ENCODE peak calls at places on chromosomes 11 and 22, in five cellular contexts. P, O, T, M and D are unnamed samples.

GRCh38 chr11:127106142-127106541 is 105.6 kb upstream of the KIRREL3 start:
- DNase-seq in T (peak; percentile 21), P (no peak), O (peak; percentile 72), M (peak; percentile 12), D (no peak)

GRCh38 chr11:111797145-111797581 is 31.0 kb upstream of the PPP2R1B start:
- DNase-seq in P (no peak), O (no peak), T (peak; percentile 11), M (peak; percentile 53), D (no peak)

GRCh38 chr22:28882545-28882877 is 861 bp upstream of the ZNRF3 start:
- DNase-seq in O (no peak), M (no peak), T (no peak), P (no peak), D (no peak)

GRCh38 chr11:102389253-102389652 is 42.2 kb downstream of the BIRC2 start:
- DNase-seq in M (no peak), P (no peak), T (no peak), O (no peak), D (no peak)

GRCh38 chr11:66950113-66950535 is 8.1 kb downstream of the PC start:
- DNase-seq in M (peak; percentile 94), O (no peak), T (peak; percentile 25), P (peak; percentile 87), D (no peak)

GRCh38 chr22:46993626-46994025 is 231.2 kb downstream of the TBC1D22A start:
- DNase-seq in T (peak; percentile 31), O (no peak), P (no peak), M (no peak), D (peak; percentile 85)

GRCh38 chr11:130448416-130449068 is at the start of gene ADAMTS15:
- DNase-seq in O (peak; percentile 93), P (peak; percentile 9), M (peak; percentile 84), T (peak; percentile 63), D (peak; percentile 89)

GRCh38 chr11:117519170-117519569 is 191.5 kb downstream of the CEP164 start:
- DNase-seq in O (peak; percentile 31), P (peak; percentile 42), T (no peak), M (no peak), D (peak; percentile 57)

GRCh38 chr22:49568751-49569285 is 258.9 kb downstream of the BRD1 start:
- DNase-seq in O (peak; percentile 18), M (no peak), P (no peak), T (no peak), D (no peak)

GRCh38 chr22:27223317-27224177 is 566.2 kb downstream of the MIAT start:
- DNase-seq in M (peak; percentile 89), O (no peak), P (no peak), T (no peak), D (no peak)

GRCh38 chr11:104033134-104033533 is 3.3 kb upstream of the DDI1 start:
- DNase-seq in T (no peak), M (peak; percentile 97), P (peak; percentile 73), O (no peak), D (no peak)

GRCh38 chr11:67998150-67999045 is 5.5 kb downstream of the UNC93B1 start:
- DNase-seq in O (no peak), M (no peak), T (no peak), P (no peak), D (peak; percentile 41)

GRCh38 chr22:24060375-24060788 is 49.3 kb downstream of the CABIN1 start:
- DNase-seq in T (peak; percentile 51), P (no peak), M (peak; percentile 96), O (no peak), D (no peak)

GRCh38 chr11:112322173-112322813 is 61.6 kb upstream of the PLET1 start:
- DNase-seq in P (no peak), O (no peak), M (no peak), T (no peak), D (no peak)

GRCh38 chr22:29225422-29226090 is 19.9 kb downstream of the EMID1 start:
- DNase-seq in O (no peak), P (no peak), M (peak; percentile 42), T (no peak), D (no peak)

GRCh38 chr11:706439-706956 is 467 bp downstream of the EPS8L2 start:
- DNase-seq in M (peak; percentile 36), P (no peak), T (peak; percentile 30), O (no peak), D (peak; percentile 55)

GRCh38 chr11:19646308-19646707 is 66.3 kb upstream of the NAV2 start:
- DNase-seq in T (peak; percentile 44), O (no peak), M (peak; percentile 30), P (no peak), D (no peak)

GRCh38 chr11:11845066-11845465 is 3.3 kb downstream of the USP47 start:
- DNase-seq in T (peak; percentile 36), M (no peak), P (no peak), O (no peak), D (no peak)

GRCh38 chr11:124446926-124447325 is 1.4 kb upstream of the OR8B8 start:
- DNase-seq in P (no peak), M (peak; percentile 15), O (no peak), T (no peak), D (no peak)

GRCh38 chr11:94639901-94640721 is 72.9 kb downstream of the PIWIL4 start:
- DNase-seq in T (no peak), M (no peak), P (no peak), O (no peak), D (peak; percentile 56)

GRCh38 chr11:23990346-23990745 is 506.5 kb upstream of the LUZP2 start:
- DNase-seq in P (no peak), T (no peak), O (no peak), M (peak; percentile 19), D (no peak)

GRCh38 chr11:97325693-97326092 is 935.9 kb downstream of the JRKL start:
- DNase-seq in P (no peak), M (no peak), O (no peak), T (no peak), D (no peak)

GRCh38 chr11:85709983-85710382 is 24.0 kb upstream of the CCDC89 start:
- DNase-seq in M (no peak), P (no peak), O (no peak), T (no peak), D (no peak)
- TF ChIP-seq CTCF in M (no peak), P (no peak), O (no peak), T (no peak), D (no peak)

GRCh38 chr11:83047515-83048225 is 24.0 kb downstream of the RAB30 start:
- DNase-seq in O (no peak), M (peak; percentile 65), P (no peak), T (no peak), D (no peak)
- H3K27ac ChIP-seq in O (no peak overlapping the region), M (peak overlapping the region; percentile 39), P (no peak overlapping the region), T (no peak overlapping the region), D (peak overlapping the region; percentile 19)

GRCh38 chr22:17096095-17096494 is 11.3 kb downstream of the IL17RA start:
- DNase-seq in P (no peak), M (no peak), T (no peak), O (no peak), D (no peak)

GRCh38 chr22:17095538-17095937 is 10.7 kb downstream of the IL17RA start:
- DNase-seq in T (no peak), M (no peak), P (no peak), O (peak; percentile 45), D (no peak)

GRCh38 chr22:17098379-17098819 is 13.6 kb downstream of the IL17RA start:
- DNase-seq in P (no peak), T (no peak), O (no peak), M (no peak), D (peak; percentile 65)

GRCh38 chr22:17097701-17098100 is 12.9 kb downstream of the IL17RA start:
- DNase-seq in P (no peak), T (no peak), M (no peak), O (no peak), D (no peak)

DNA sequence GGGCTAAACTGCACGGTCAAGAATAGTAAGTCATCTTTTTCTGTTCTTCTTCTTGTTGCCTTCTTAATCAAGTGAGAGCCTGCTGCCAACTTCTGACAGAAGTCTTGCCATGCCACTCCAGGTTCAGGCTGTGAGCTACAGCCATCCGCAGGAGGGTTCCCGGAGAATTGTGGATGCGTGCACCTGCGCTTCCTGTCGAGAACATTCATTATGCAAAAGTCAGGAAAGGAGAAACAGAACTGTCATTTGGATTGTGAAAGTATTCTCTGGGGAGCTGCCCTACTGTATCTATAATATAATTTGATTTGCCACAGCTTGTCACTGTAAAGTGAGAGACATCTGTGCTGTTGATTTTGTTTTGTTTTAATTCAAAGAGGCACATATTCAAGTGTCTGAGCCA is 12.3 kb downstream of the IL17RA start:
- DNase-seq in O (no peak), P (no peak), M (no peak), T (no peak), D (no peak)
- H3K36me3 ChIP-seq in O (no peaks in the 10 kb centered on the region), P (peaks cover 6% of the 10 kb centered on the region), M (peaks cover 34% of the 10 kb centered on the region), T (peaks cover 13% of the 10 kb centered on the region), D (peaks cover 60% of the 10 kb centered on the region)

GRCh38 chr11:96033569-96033968 is 109.7 kb upstream of the MTMR2 start:
- DNase-seq in M (no peak), P (no peak), T (no peak), O (no peak), D (no peak)
- TF ChIP-seq CTCF in M (no peak), P (no peak), T (no peak), O (no peak), D (no peak)